ENCODE peak calls at places on chromosomes 6 and 20, in six cellular contexts. One of them, this sample, is unnamed.

GRCh38 chr6:14767176-14767575 is 478.7 kb upstream of the JARID2 start:
- DNase-seq in HTR-8/SVneo: no peak
- DNase-seq in stimulated activated CD8-positive, alpha-beta memory T cell treated with anti-CD3 and anti-CD28 coated beads, Interleukin-15, amount 100 ng/mL, for 1 hour: no peak
- DNase-seq in NCI-H524: no peak
- DNase-seq in effector CD4-positive, alpha-beta T cell: no peak
- DNase-seq in ovary: no peak
- DNase-seq in this sample: no peak

GRCh38 chr6:75418233-75418632 is 75.4 kb downstream of the FILIP1 start:
- DNase-seq in stimulated activated CD8-positive, alpha-beta memory T cell treated with anti-CD3 and anti-CD28 coated beads, Interleukin-15, amount 100 ng/mL, for 1 hour: no peak
- DNase-seq in HTR-8/SVneo: no peak
- DNase-seq in NCI-H524: no peak
- DNase-seq in effector CD4-positive, alpha-beta T cell: no peak
- DNase-seq in ovary: no peak
- DNase-seq in this sample: no peak

GRCh38 chr6:67287566-67287965 is 1347.5 kb upstream of the ADGRB3 start:
- DNase-seq in HTR-8/SVneo: no peak
- DNase-seq in NCI-H524: no peak
- DNase-seq in effector CD4-positive, alpha-beta T cell: no peak
- DNase-seq in ovary: no peak
- DNase-seq in stimulated activated CD8-positive, alpha-beta memory T cell treated with anti-CD3 and anti-CD28 coated beads, Interleukin-15, amount 100 ng/mL, for 1 hour: no peak
- DNase-seq in this sample: no peak

GRCh38 chr6:147750420-147750819 is 241.9 kb downstream of the SAMD5 start:
- DNase-seq in NCI-H524: no peak
- DNase-seq in stimulated activated CD8-positive, alpha-beta memory T cell treated with anti-CD3 and anti-CD28 coated beads, Interleukin-15, amount 100 ng/mL, for 1 hour: no peak
- DNase-seq in HTR-8/SVneo: no peak
- DNase-seq in ovary: no peak
- DNase-seq in effector CD4-positive, alpha-beta T cell: no peak
- DNase-seq in this sample: no peak

GRCh38 chr6:154683756-154684523 is 49.3 kb upstream of the SCAF8 start:
- DNase-seq in stimulated activated CD8-positive, alpha-beta memory T cell treated with anti-CD3 and anti-CD28 coated beads, Interleukin-15, amount 100 ng/mL, for 1 hour: no peak
- DNase-seq in effector CD4-positive, alpha-beta T cell: no peak
- DNase-seq in HTR-8/SVneo: peak
- DNase-seq in ovary: no peak
- DNase-seq in NCI-H524: no peak
- DNase-seq in this sample: peak

GRCh38 chr20:41299899-41300298 is 17.6 kb downstream of the ZHX3 start:
- DNase-seq in ovary: no peak
- DNase-seq in HTR-8/SVneo: no peak
- DNase-seq in effector CD4-positive, alpha-beta T cell: no peak
- DNase-seq in NCI-H524: no peak
- DNase-seq in stimulated activated CD8-positive, alpha-beta memory T cell treated with anti-CD3 and anti-CD28 coated beads, Interleukin-15, amount 100 ng/mL, for 1 hour: no peak
- DNase-seq in this sample: no peak

GRCh38 chr6:109008951-109009760 is 85.5 kb downstream of the SESN1 start:
- DNase-seq in NCI-H524: peak
- DNase-seq in stimulated activated CD8-positive, alpha-beta memory T cell treated with anti-CD3 and anti-CD28 coated beads, Interleukin-15, amount 100 ng/mL, for 1 hour: peak
- DNase-seq in effector CD4-positive, alpha-beta T cell: peak
- DNase-seq in ovary: peak
- DNase-seq in HTR-8/SVneo: peak
- DNase-seq in this sample: peak

GRCh38 chr6:158666637-158667359 is 16.9 kb downstream of the SYTL3 start:
- DNase-seq in ovary: no peak
- DNase-seq in NCI-H524: no peak
- DNase-seq in effector CD4-positive, alpha-beta T cell: no peak
- DNase-seq in HTR-8/SVneo: no peak
- DNase-seq in stimulated activated CD8-positive, alpha-beta memory T cell treated with anti-CD3 and anti-CD28 coated beads, Interleukin-15, amount 100 ng/mL, for 1 hour: no peak
- DNase-seq in this sample: peak

GRCh38 chr6:15608406-15608805 is 54.4 kb downstream of the DTNBP1 start:
- DNase-seq in stimulated activated CD8-positive, alpha-beta memory T cell treated with anti-CD3 and anti-CD28 coated beads, Interleukin-15, amount 100 ng/mL, for 1 hour: no peak
- DNase-seq in NCI-H524: no peak
- DNase-seq in HTR-8/SVneo: peak
- DNase-seq in effector CD4-positive, alpha-beta T cell: no peak
- DNase-seq in ovary: no peak
- DNase-seq in this sample: no peak

GRCh38 chr20:5864873-5865582 is 85.3 kb downstream of the TRMT6 start:
- DNase-seq in effector CD4-positive, alpha-beta T cell: peak
- DNase-seq in HTR-8/SVneo: no peak
- DNase-seq in stimulated activated CD8-positive, alpha-beta memory T cell treated with anti-CD3 and anti-CD28 coated beads, Interleukin-15, amount 100 ng/mL, for 1 hour: no peak
- DNase-seq in ovary: peak
- DNase-seq in NCI-H524: no peak
- DNase-seq in this sample: no peak

GRCh38 chr6:110859335-110859792 is 15.2 kb upstream of the AMD1 start:
- DNase-seq in stimulated activated CD8-positive, alpha-beta memory T cell treated with anti-CD3 and anti-CD28 coated beads, Interleukin-15, amount 100 ng/mL, for 1 hour: no peak
- DNase-seq in ovary: no peak
- DNase-seq in HTR-8/SVneo: no peak
- DNase-seq in NCI-H524: no peak
- DNase-seq in effector CD4-positive, alpha-beta T cell: no peak
- DNase-seq in this sample: no peak

GRCh38 chr20:31979713-31980426 is 11.9 kb downstream of the XKR7 start:
- DNase-seq in HTR-8/SVneo: peak
- DNase-seq in effector CD4-positive, alpha-beta T cell: no peak
- DNase-seq in ovary: no peak
- DNase-seq in NCI-H524: no peak
- DNase-seq in stimulated activated CD8-positive, alpha-beta memory T cell treated with anti-CD3 and anti-CD28 coated beads, Interleukin-15, amount 100 ng/mL, for 1 hour: no peak
- DNase-seq in this sample: no peak

GRCh38 chr6:158018851-158019361 is 37.2 kb downstream of the SYNJ2 start:
- DNase-seq in stimulated activated CD8-positive, alpha-beta memory T cell treated with anti-CD3 and anti-CD28 coated beads, Interleukin-15, amount 100 ng/mL, for 1 hour: no peak
- DNase-seq in HTR-8/SVneo: no peak
- DNase-seq in NCI-H524: peak
- DNase-seq in ovary: no peak
- DNase-seq in effector CD4-positive, alpha-beta T cell: no peak
- DNase-seq in this sample: no peak

GRCh38 chr6:42359021-42359420 is 92.7 kb downstream of the TRERF1 start:
- DNase-seq in ovary: no peak
- DNase-seq in NCI-H524: no peak
- DNase-seq in effector CD4-positive, alpha-beta T cell: no peak
- DNase-seq in stimulated activated CD8-positive, alpha-beta memory T cell treated with anti-CD3 and anti-CD28 coated beads, Interleukin-15, amount 100 ng/mL, for 1 hour: no peak
- DNase-seq in HTR-8/SVneo: peak
- DNase-seq in this sample: no peak

GRCh38 chr6:79911992-79912391 is 35.4 kb downstream of the ELOVL4 start:
- DNase-seq in HTR-8/SVneo: no peak
- DNase-seq in NCI-H524: no peak
- DNase-seq in stimulated activated CD8-positive, alpha-beta memory T cell treated with anti-CD3 and anti-CD28 coated beads, Interleukin-15, amount 100 ng/mL, for 1 hour: no peak
- DNase-seq in ovary: no peak
- DNase-seq in effector CD4-positive, alpha-beta T cell: no peak
- DNase-seq in this sample: no peak

GRCh38 chr20:47276856-47277541 is 79.5 kb downstream of the ZMYND8 start:
- DNase-seq in HTR-8/SVneo: no peak
- DNase-seq in effector CD4-positive, alpha-beta T cell: no peak
- DNase-seq in stimulated activated CD8-positive, alpha-beta memory T cell treated with anti-CD3 and anti-CD28 coated beads, Interleukin-15, amount 100 ng/mL, for 1 hour: no peak
- DNase-seq in ovary: peak
- DNase-seq in NCI-H524: no peak
- DNase-seq in this sample: no peak

GRCh38 chr20:47574616-47575401 is 73.1 kb downstream of the NCOA3 start:
- DNase-seq in ovary: no peak
- DNase-seq in stimulated activated CD8-positive, alpha-beta memory T cell treated with anti-CD3 and anti-CD28 coated beads, Interleukin-15, amount 100 ng/mL, for 1 hour: no peak
- DNase-seq in NCI-H524: no peak
- DNase-seq in HTR-8/SVneo: peak
- DNase-seq in effector CD4-positive, alpha-beta T cell: no peak
- DNase-seq in this sample: peak

GRCh38 chr6:27135087-27135657 is 112.3 kb upstream of the PRSS16 start:
- DNase-seq in stimulated activated CD8-positive, alpha-beta memory T cell treated with anti-CD3 and anti-CD28 coated beads, Interleukin-15, amount 100 ng/mL, for 1 hour: no peak
- DNase-seq in HTR-8/SVneo: no peak
- DNase-seq in ovary: no peak
- DNase-seq in NCI-H524: no peak
- DNase-seq in effector CD4-positive, alpha-beta T cell: no peak
- DNase-seq in this sample: no peak

GRCh38 chr6:150767585-150768164 is 97.8 kb upstream of the MTHFD1L start:
- DNase-seq in HTR-8/SVneo: no peak
- DNase-seq in NCI-H524: no peak
- DNase-seq in stimulated activated CD8-positive, alpha-beta memory T cell treated with anti-CD3 and anti-CD28 coated beads, Interleukin-15, amount 100 ng/mL, for 1 hour: no peak
- DNase-seq in effector CD4-positive, alpha-beta T cell: no peak
- DNase-seq in ovary: no peak
- DNase-seq in this sample: no peak

GRCh38 chr20:8434326-8434876 is 302.3 kb downstream of the PLCB1 start:
- DNase-seq in NCI-H524: no peak
- DNase-seq in ovary: no peak
- DNase-seq in HTR-8/SVneo: no peak
- DNase-seq in effector CD4-positive, alpha-beta T cell: no peak
- DNase-seq in stimulated activated CD8-positive, alpha-beta memory T cell treated with anti-CD3 and anti-CD28 coated beads, Interleukin-15, amount 100 ng/mL, for 1 hour: no peak
- DNase-seq in this sample: no peak

GRCh38 chr20:36582322-36582721 is 8.9 kb downstream of the TGIF2 start:
- DNase-seq in effector CD4-positive, alpha-beta T cell: no peak
- DNase-seq in NCI-H524: no peak
- DNase-seq in HTR-8/SVneo: no peak
- DNase-seq in ovary: no peak
- DNase-seq in stimulated activated CD8-positive, alpha-beta memory T cell treated with anti-CD3 and anti-CD28 coated beads, Interleukin-15, amount 100 ng/mL, for 1 hour: no peak
- DNase-seq in this sample: no peak

GRCh38 chr20:24033151-24033550 is 44.6 kb upstream of the GGTLC1 start:
- DNase-seq in stimulated activated CD8-positive, alpha-beta memory T cell treated with anti-CD3 and anti-CD28 coated beads, Interleukin-15, amount 100 ng/mL, for 1 hour: no peak
- DNase-seq in HTR-8/SVneo: no peak
- DNase-seq in NCI-H524: no peak
- DNase-seq in ovary: no peak
- DNase-seq in effector CD4-positive, alpha-beta T cell: no peak
- DNase-seq in this sample: no peak

GRCh38 chr20:22402990-22403859 is 181.1 kb downstream of the FOXA2 start:
- DNase-seq in ovary: no peak
- DNase-seq in stimulated activated CD8-positive, alpha-beta memory T cell treated with anti-CD3 and anti-CD28 coated beads, Interleukin-15, amount 100 ng/mL, for 1 hour: no peak
- DNase-seq in HTR-8/SVneo: no peak
- DNase-seq in NCI-H524: no peak
- DNase-seq in effector CD4-positive, alpha-beta T cell: no peak
- DNase-seq in this sample: no peak

GRCh38 chr20:5272268-5272667 is 44.5 kb downstream of the PROKR2 start:
- DNase-seq in HTR-8/SVneo: no peak
- DNase-seq in stimulated activated CD8-positive, alpha-beta memory T cell treated with anti-CD3 and anti-CD28 coated beads, Interleukin-15, amount 100 ng/mL, for 1 hour: no peak
- DNase-seq in ovary: no peak
- DNase-seq in effector CD4-positive, alpha-beta T cell: no peak
- DNase-seq in NCI-H524: no peak
- DNase-seq in this sample: no peak